ENCODE peak calls at places on chromosomes 5 and 9, in eight cellular contexts. L is heart right ventricle, J is cardiac fibroblast, A is GM06990, M is cardiac muscle cell, G is foreskin fibroblast, V is lower lobe of right lung, R is Panc1. B is an unnamed sample.

GRCh38 chr9:121975801-121976277 is 117.3 kb downstream of the TTLL11 start:
- DNase-seq in J (peak), A (no peak), R (no peak), L (no peak), G (peak), M (no peak), V (no peak), B (no peak)

GRCh38 chr5:139783436-139783955 is 12.1 kb upstream of the PSD2 start:
- DNase-seq in G (peak), V (no peak), A (no peak), J (peak), L (no peak), R (no peak), M (no peak), B (peak)

GRCh38 chr9:100222674-100223073 is 123.6 kb downstream of the INVS start:
- DNase-seq in G (peak), V (no peak), J (peak), L (no peak), A (no peak), M (no peak), R (no peak), B (peak)

GRCh38 chr5:123827811-123828210 is 315.8 kb downstream of the CSNK1G3 start:
- DNase-seq in R (no peak), L (no peak), J (no peak), V (no peak), A (no peak), G (no peak), M (no peak), B (no peak)

GRCh38 chr5:133538718-133539117 is 73.6 kb downstream of the FSTL4 start:
- DNase-seq in M (no peak), V (no peak), R (no peak), G (no peak), L (no peak), A (no peak), J (no peak), B (no peak)

GRCh38 chr9:133633681-133633990 is 2.5 kb upstream of the DBH start:
- DNase-seq in R (no peak), A (no peak), L (no peak), G (no peak), V (no peak), J (no peak), M (no peak), B (no peak)

GRCh38 chr5:74336286-74336685 is 304.2 kb downstream of the ENC1 start:
- DNase-seq in M (peak), A (no peak), V (no peak), J (no peak), R (no peak), G (peak), L (no peak), B (no peak)

GRCh38 chr9:94611638-94612068 is 18.0 kb upstream of the FBP2 start:
- DNase-seq in V (no peak), R (no peak), G (no peak), A (no peak), L (no peak), M (no peak), J (no peak), B (no peak)

GRCh38 chr5:111514087-111514486 is 1.8 kb upstream of the STARD4 start:
- DNase-seq in J (peak), G (no peak), M (no peak), V (no peak), L (no peak), R (no peak), A (no peak), B (no peak)

GRCh38 chr5:87120518-87121314 is 147.0 kb upstream of the RASA1 start:
- DNase-seq in V (no peak), A (peak), L (no peak), G (peak), R (peak), M (no peak), J (peak), B (peak)

GRCh38 chr9:126844085-126844484 is 16.4 kb upstream of the ZBTB34 start:
- DNase-seq in M (no peak), L (no peak), A (no peak), J (peak), R (no peak), V (no peak), G (peak), B (peak)

DNA sequence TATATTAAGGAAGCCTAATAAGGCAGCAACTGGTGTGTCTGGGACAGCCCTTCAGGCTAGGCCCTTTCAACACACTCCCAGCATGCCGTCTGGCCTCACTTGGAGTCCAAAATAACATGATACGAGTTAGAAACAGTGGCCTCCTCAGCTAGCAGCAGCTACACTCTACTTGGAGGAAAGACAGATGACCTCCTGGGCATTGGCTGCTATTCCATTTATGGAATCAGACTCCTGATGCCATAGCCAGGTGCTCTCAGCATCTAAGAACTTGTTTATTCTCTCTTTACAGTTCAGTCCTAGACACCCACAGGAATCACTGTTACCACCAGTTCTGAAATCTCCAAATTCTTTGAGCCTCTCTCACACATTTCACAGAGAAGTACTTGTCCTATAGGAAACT is 31.8 kb downstream of the RUSC2 start:
- DNase-seq in L (no peak), M (peak), R (no peak), G (peak), V (no peak), A (no peak), J (peak), B (peak)
- H3K4me3 ChIP-seq in L (no peak), M (no peak), R (no peak), G (no peak), V (no peak), A (no peak), J (no peak), B (no peak)

GRCh38 chr5:127564002-127564769 is 46.7 kb downstream of the PRRC1 start:
- DNase-seq in A (no peak), M (peak), V (no peak), R (peak), L (peak), G (peak), J (peak), B (peak)

GRCh38 chr5:127565586-127566270 is 48.3 kb downstream of the PRRC1 start:
- DNase-seq in A (no peak), J (no peak), G (no peak), V (no peak), L (no peak), R (no peak), M (no peak), B (no peak)

GRCh38 chr5:127563133-127563532 is 45.7 kb downstream of the PRRC1 start:
- DNase-seq in G (peak), V (no peak), L (no peak), R (no peak), A (no peak), J (no peak), M (no peak), B (no peak)

GRCh38 chr5:127561254-127561653 is 43.8 kb downstream of the PRRC1 start:
- DNase-seq in A (no peak), G (peak), M (no peak), V (no peak), R (no peak), J (peak), L (no peak), B (peak)

DNA sequence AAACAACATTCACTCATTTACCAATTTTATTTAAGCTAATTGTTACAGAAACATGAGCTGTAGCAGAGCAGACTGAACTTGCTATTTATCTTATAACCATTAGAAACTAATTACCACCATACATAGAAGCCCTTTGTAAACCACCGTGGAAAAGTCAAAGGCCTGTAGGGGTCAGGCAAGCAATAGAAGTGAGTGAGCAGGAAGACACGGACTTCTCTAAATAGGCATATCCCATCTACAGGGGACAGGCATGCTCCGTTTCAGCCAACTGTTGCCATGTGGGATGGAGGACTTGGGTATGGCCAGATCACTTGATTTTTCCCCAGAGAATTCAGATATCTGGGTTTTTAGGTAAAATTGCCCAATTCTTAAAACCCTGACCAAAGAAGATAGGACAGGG is 44.8 kb downstream of the PRRC1 start:
- DNase-seq in J (peak), L (no peak), A (no peak), G (peak), V (no peak), R (no peak), M (peak), B (peak)
- TF ChIP-seq CTCF in J (peak), L (peak), A (peak), G (no peak), V (peak), R (peak), M (peak), B (peak)

GRCh38 chr9:115192280-115192679 is 74.3 kb upstream of the TNC start:
- DNase-seq in V (no peak), G (no peak), J (no peak), A (no peak), R (no peak), L (no peak), M (no peak), B (no peak)
- H3K4me3 ChIP-seq in V (no peak), G (no peak), J (no peak), A (no peak), R (no peak), L (no peak), M (no peak), B (no peak)

GRCh38 chr5:33530183-33530962 is 89.6 kb downstream of the TARS1 start:
- DNase-seq in M (no peak), L (no peak), V (no peak), J (no peak), R (no peak), G (no peak), A (peak), B (no peak)
- TF ChIP-seq CTCF in M (no peak), L (no peak), V (no peak), J (peak), R (no peak), G (no peak), A (no peak), B (peak)

B was measured in choroid plexus epithelial cell.